ENCODE peak calls at places on chromosome 6, in eight cellular contexts. N is upper lobe of right lung; T is stimulated activated CD4-positive, alpha-beta T cell treated with anti-CD3 and anti-CD28 coated beads, Interleukin-15, amount 100 ng/mL, for 1 hour; J is heart left ventricle; I is NCI-H460; Y is CD8-positive, alpha-beta T cell; Q is AG20443; U is glutamatergic neuron. H is an unnamed sample.

GRCh38 chr6:18352842-18353241 is 34.3 kb upstream of the RNF144B start:
- DNase-seq in N (no peak), T (no peak), J (no peak), I (no peak), Y (no peak), Q (no peak), U (no peak), H (no peak)

GRCh38 chr6:96212076-96212475 is 196.3 kb downstream of the FUT9 start:
- DNase-seq in N (no peak), T (no peak), J (no peak), I (no peak), Y (no peak), Q (no peak), U (no peak), H (no peak)

GRCh38 chr6:50821431-50822077 is 2.9 kb downstream of the TFAP2B start:
- DNase-seq in N (no peak), T (no peak), J (no peak), I (no peak), Y (no peak), Q (no peak), U (no peak), H (no peak)

GRCh38 chr6:137768935-137769334 is 98.1 kb upstream of the TNFAIP3 start:
- DNase-seq in N (no peak), T (no peak), J (no peak), I (no peak), Y (no peak), Q (no peak), U (no peak), H (no peak)

GRCh38 chr6:23705691-23706090 is 420.3 kb upstream of the NRSN1 start:
- DNase-seq in N (no peak), T (no peak), J (no peak), I (no peak), Y (no peak), Q (no peak), U (no peak), H (no peak)

GRCh38 chr6:37137881-37138568 is 31.9 kb upstream of the PIM1 start:
- DNase-seq in N (no peak), T (no peak), J (no peak), I (no peak), Y (no peak), Q (no peak), U (no peak), H (peak; percentile 88)

GRCh38 chr6:56660374-56660730 is 17.7 kb upstream of the DST start:
- DNase-seq in N (no peak), T (no peak), J (no peak), I (no peak), Y (no peak), Q (no peak), U (no peak), H (no peak)

GRCh38 chr6:157106487-157106886 is 216.8 kb downstream of the TMEM242 start:
- DNase-seq in N (no peak), T (no peak), J (no peak), I (no peak), Y (no peak), Q (peak; percentile 55), U (no peak), H (no peak)

GRCh38 chr6:42420741-42421140 is 31.0 kb downstream of the TRERF1 start:
- DNase-seq in N (no peak), T (no peak), J (no peak), I (no peak), Y (no peak), Q (no peak), U (no peak), H (no peak)

GRCh38 chr6:143058987-143059386 is 1.7 kb upstream of the AIG1 start:
- DNase-seq in N (no peak), T (no peak), J (no peak), I (no peak), Y (no peak), Q (no peak), U (no peak), H (no peak)

GRCh38 chr6:2990179-2990931 is 9.3 kb upstream of the NQO2 start:
- DNase-seq in N (no peak), T (no peak), J (no peak), I (no peak), Y (peak; percentile 19), Q (no peak), U (no peak), H (no peak)

GRCh38 chr6:148578489-148578814 is 168.4 kb upstream of the UST start:
- DNase-seq in N (no peak), T (no peak), J (no peak), I (no peak), Y (no peak), Q (no peak), U (no peak), H (no peak)

GRCh38 chr6:2764610-2765165 is 505 bp upstream of the WRNIP1 start:
- DNase-seq in N (peak; percentile 74), T (peak; percentile 29), J (peak; percentile 51), I (no peak), Y (peak; percentile 45), Q (peak; percentile 80), U (peak; percentile 35), H (peak; percentile 98)

GRCh38 chr6:121143476-121143875 is 190.8 kb downstream of the TBC1D32 start:
- DNase-seq in N (no peak), T (no peak), J (no peak), I (no peak), Y (no peak), Q (peak; percentile 3), U (no peak), H (no peak)

GRCh38 chr6:158905277-158905676 is 86.1 kb upstream of the EZR start:
- DNase-seq in N (no peak), T (no peak), J (no peak), I (no peak), Y (no peak), Q (no peak), U (no peak), H (no peak)

GRCh38 chr6:141685416-141685815 is 447.3 kb upstream of the GJE1 start:
- DNase-seq in N (no peak), T (no peak), J (no peak), I (no peak), Y (no peak), Q (no peak), U (no peak), H (no peak)

GRCh38 chr6:166143011-166143410 is 24.6 kb downstream of the TBXT start:
- DNase-seq in N (no peak), T (no peak), J (no peak), I (no peak), Y (no peak), Q (no peak), U (no peak), H (no peak)

GRCh38 chr6:44261581-44261980 is 3.8 kb downstream of the NFKBIE start:
- DNase-seq in N (no peak), T (no peak), J (peak; percentile 19), I (no peak), Y (no peak), Q (no peak), U (no peak), H (peak; percentile 44)

GRCh38 chr6:156098858-156099257 is 643.2 kb upstream of the NOX3 start:
- DNase-seq in N (no peak), T (no peak), J (no peak), I (no peak), Y (no peak), Q (no peak), U (no peak), H (no peak)

GRCh38 chr6:25698631-25699030 is 46.6 kb downstream of the SCGN start:
- DNase-seq in N (no peak), T (no peak), J (no peak), I (no peak), Y (no peak), Q (no peak), U (no peak), H (no peak)

GRCh38 chr6:44635486-44635885 is 248.0 kb downstream of the CDC5L start:
- DNase-seq in N (no peak), T (no peak), J (no peak), I (no peak), Y (no peak), Q (no peak), U (no peak), H (no peak)

GRCh38 chr6:83708546-83708969 is 343 bp downstream of the SNAP91 start:
- DNase-seq in N (peak; percentile 63), T (no peak), J (no peak), I (no peak), Y (no peak), Q (peak; percentile 57), U (peak; percentile 75), H (peak; percentile 84)

GRCh38 chr6:109428889-109429477 is 11.4 kb downstream of the PPIL6 start:
- DNase-seq in N (no peak), T (no peak), J (no peak), I (no peak), Y (no peak), Q (peak; percentile 46), U (no peak), H (peak; percentile 89)

GRCh38 chr6:167345960-167346359 is 21.1 kb downstream of the TTLL2 start:
- DNase-seq in N (no peak), T (no peak), J (no peak), I (no peak), Y (no peak), Q (no peak), U (no peak), H (peak; percentile 27)

GRCh38 chr6:102813489-102814275 is 1420.2 kb downstream of the GRIK2 start:
- DNase-seq in N (no peak), T (no peak), J (no peak), I (no peak), Y (no peak), Q (no peak), U (no peak), H (peak; percentile 3)

GRCh38 chr6:138011413-138011812 is 95.8 kb downstream of the PERP start:
- DNase-seq in N (no peak), T (no peak), J (no peak), I (no peak), Y (no peak), Q (no peak), U (no peak), H (no peak)

H was measured in osteoblast.